ENCODE peak calls at places on chromosome 2, in eight cellular contexts. C, R, J, Y, E, T, W and L are unnamed samples.

GRCh38 chr2:237323656-237324055 is 90.3 kb downstream of the COL6A3 start:
- DNase-seq in C (no peak), R (no peak), J (no peak), Y (no peak), E (no peak), T (no peak), W (no peak), L (no peak)

GRCh38 chr2:107785756-107786155 is 40.9 kb upstream of the RGPD4 start:
- DNase-seq in C (no peak), R (no peak), J (no peak), Y (no peak), E (no peak), T (no peak), W (no peak), L (no peak)

GRCh38 chr2:85564144-85564563 is 2.9 kb upstream of the GGCX start:
- DNase-seq in C (no peak), R (no peak), J (no peak), Y (no peak), E (no peak), T (no peak), W (no peak), L (no peak)

GRCh38 chr2:9095690-9096089 is 92.2 kb upstream of the MBOAT2 start:
- DNase-seq in C (no peak), R (no peak), J (peak), Y (peak), E (no peak), T (peak), W (no peak), L (no peak)

GRCh38 chr2:64262068-64262467 is 117.8 kb upstream of the PELI1 start:
- DNase-seq in C (no peak), R (no peak), J (no peak), Y (no peak), E (no peak), T (no peak), W (no peak), L (no peak)

GRCh38 chr2:50885948-50886347 is 146.0 kb downstream of the NRXN1 start:
- DNase-seq in C (no peak), R (no peak), J (no peak), Y (no peak), E (no peak), T (no peak), W (no peak), L (no peak)

GRCh38 chr2:195038158-195038557 is 618.9 kb upstream of the SLC39A10 start:
- DNase-seq in C (no peak), R (no peak), J (no peak), Y (no peak), E (no peak), T (no peak), W (peak), L (no peak)

GRCh38 chr2:295081-295480 is 7.2 kb upstream of the ALKAL2 start:
- DNase-seq in C (no peak), R (no peak), J (no peak), Y (no peak), E (no peak), T (no peak), W (no peak), L (no peak)

GRCh38 chr2:143607446-143608110 is 478.4 kb downstream of the ARHGAP15 start:
- DNase-seq in C (no peak), R (no peak), J (peak), Y (no peak), E (no peak), T (peak), W (no peak), L (no peak)

GRCh38 chr2:132581917-132582316 is 88.1 kb downstream of the LYPD1 start:
- DNase-seq in C (peak), R (no peak), J (no peak), Y (no peak), E (no peak), T (no peak), W (no peak), L (no peak)

GRCh38 chr2:55093381-55093780 is 43.1 kb upstream of the RTN4 start:
- DNase-seq in C (no peak), R (no peak), J (peak), Y (no peak), E (no peak), T (no peak), W (no peak), L (no peak)

GRCh38 chr2:17657759-17658158 is 95.9 kb downstream of the SMC6 start:
- DNase-seq in C (no peak), R (no peak), J (no peak), Y (no peak), E (no peak), T (no peak), W (no peak), L (no peak)

GRCh38 chr2:26401739-26402541 is at the start of gene DRC1:
- DNase-seq in C (peak), R (peak), J (peak), Y (peak), E (peak), T (peak), W (peak), L (no peak)

GRCh38 chr2:8821276-8822217 is 15.9 kb downstream of the KIDINS220 start:
- DNase-seq in C (no peak), R (no peak), J (peak), Y (peak), E (no peak), T (peak), W (peak), L (no peak)

GRCh38 chr2:96881349-96882195 is 11.7 kb upstream of the SEMA4C start:
- DNase-seq in C (no peak), R (no peak), J (peak), Y (no peak), E (no peak), T (no peak), W (no peak), L (no peak)

GRCh38 chr2:168538534-168538933 is 82.5 kb downstream of the CERS6 start:
- DNase-seq in C (no peak), R (no peak), J (no peak), Y (no peak), E (no peak), T (no peak), W (no peak), L (no peak)

GRCh38 chr2:186486651-186487647 is 889 bp downstream of the ZC3H15 start:
- DNase-seq in C (peak), R (no peak), J (peak), Y (no peak), E (no peak), T (peak), W (no peak), L (no peak)

GRCh38 chr2:232884001-232884421 is 13.9 kb downstream of the SNORC start:
- DNase-seq in C (no peak), R (no peak), J (no peak), Y (no peak), E (no peak), T (no peak), W (no peak), L (no peak)

GRCh38 chr2:163043201-163043600 is 204.6 kb upstream of the KCNH7 start:
- DNase-seq in C (no peak), R (no peak), J (no peak), Y (no peak), E (no peak), T (no peak), W (no peak), L (no peak)

GRCh38 chr2:98027955-98028593 is 32.3 kb upstream of the TMEM131 start:
- DNase-seq in C (no peak), R (no peak), J (peak), Y (no peak), E (no peak), T (peak), W (no peak), L (no peak)

GRCh38 chr2:71226391-71226964 is 425 bp downstream of the PAIP2B start:
- DNase-seq in C (peak), R (no peak), J (no peak), Y (peak), E (peak), T (no peak), W (peak), L (no peak)

GRCh38 chr2:197869030-197869429 is 64.6 kb downstream of the PLCL1 start:
- DNase-seq in C (no peak), R (no peak), J (no peak), Y (no peak), E (no peak), T (no peak), W (no peak), L (no peak)

GRCh38 chr2:54999182-54999581 is 51.1 kb downstream of the RTN4 start:
- DNase-seq in C (no peak), R (peak), J (peak), Y (no peak), E (no peak), T (peak), W (peak), L (no peak)

GRCh38 chr2:156182132-156182531 is 150.4 kb downstream of the NR4A2 start:
- DNase-seq in C (no peak), R (no peak), J (no peak), Y (peak), E (peak), T (no peak), W (no peak), L (no peak)

GRCh38 chr2:158781562-158781961 is 13.6 kb upstream of the DAPL1 start:
- DNase-seq in C (no peak), R (no peak), J (peak), Y (no peak), E (no peak), T (peak), W (peak), L (no peak)

GRCh38 chr2:12884713-12885282 is 168.1 kb downstream of the TRIB2 start:
- DNase-seq in C (no peak), R (peak), J (peak), Y (peak), E (no peak), T (peak), W (peak), L (no peak)

GRCh38 chr2:148944536-148944935 is 69.5 kb downstream of the KIF5C start:
- DNase-seq in C (no peak), R (no peak), J (no peak), Y (no peak), E (no peak), T (no peak), W (no peak), L (no peak)

GRCh38 chr2:233329489-233330135 is 22.0 kb downstream of the SAG start:
- DNase-seq in C (peak), R (no peak), J (peak), Y (no peak), E (no peak), T (no peak), W (no peak), L (no peak)

GRCh38 chr2:241762321-241762932 is 14.2 kb upstream of the GAL3ST2 start:
- DNase-seq in C (no peak), R (no peak), J (no peak), Y (no peak), E (no peak), T (no peak), W (no peak), L (no peak)

GRCh38 chr2:215454519-215454918 is 18.7 kb upstream of the FN1 start:
- DNase-seq in C (peak), R (no peak), J (peak), Y (no peak), E (peak), T (no peak), W (peak), L (no peak)

GRCh38 chr2:169999041-169999440 is 171.8 kb downstream of the UBR3 start:
- DNase-seq in C (no peak), R (no peak), J (no peak), Y (no peak), E (no peak), T (no peak), W (no peak), L (no peak)

GRCh38 chr2:143241403-143242088 is 112.3 kb downstream of the ARHGAP15 start:
- DNase-seq in C (no peak), R (no peak), J (no peak), Y (no peak), E (no peak), T (no peak), W (no peak), L (no peak)

GRCh38 chr2:162582357-162582798 is 238.4 kb downstream of the GCA start:
- DNase-seq in C (no peak), R (no peak), J (no peak), Y (no peak), E (peak), T (no peak), W (peak), L (no peak)

GRCh38 chr2:218391202-218391601 is 8.5 kb upstream of the CTDSP1 start:
- DNase-seq in C (no peak), R (no peak), J (no peak), Y (no peak), E (no peak), T (no peak), W (no peak), L (no peak)

GRCh38 chr2:8667896-8668512 is 13.9 kb upstream of the ID2 start:
- DNase-seq in C (no peak), R (no peak), J (no peak), Y (no peak), E (no peak), T (no peak), W (no peak), L (no peak)

GRCh38 chr2:105437708-105438103 is 38.9 kb upstream of the FHL2 start:
- DNase-seq in C (no peak), R (no peak), J (peak), Y (no peak), E (no peak), T (peak), W (no peak), L (no peak)